ENCODE peak calls at places on chromosomes 5 and 9, in four cellular contexts. One of them, this sample, is unnamed.
A peak's percentile ranks its signal among the peaks of the same experiment; 100 is the strongest.

GRCh38 chr5:177010150-177010549 is 3.6 kb upstream of the UIMC1 start:
- DNase-seq in H1: no peak
- DNase-seq in K562: no peak
- DNase-seq in HepG2: no peak
- DNase-seq in this sample: no peak

GRCh38 chr5:17132444-17133083 is 84.9 kb upstream of the BASP1 start:
- DNase-seq in HepG2: no peak
- DNase-seq in K562: peak; percentile 45
- DNase-seq in H1: no peak
- DNase-seq in this sample: peak; percentile 37

GRCh38 chr9:13318027-13318426 is 38.5 kb upstream of the MPDZ start:
- DNase-seq in K562: no peak
- DNase-seq in HepG2: no peak
- DNase-seq in H1: no peak
- DNase-seq in this sample: no peak

GRCh38 chr5:54514269-54514668 is 3.3 kb upstream of the SNX18 start:
- DNase-seq in HepG2: peak; percentile 11
- DNase-seq in H1: no peak
- DNase-seq in K562: no peak
- DNase-seq in this sample: no peak

GRCh38 chr5:168707646-168708300 is 128.6 kb upstream of the PANK3 start:
- DNase-seq in H1: no peak
- DNase-seq in HepG2: no peak
- DNase-seq in K562: no peak
- DNase-seq in this sample: no peak

GRCh38 chr5:53642006-53642405 is 81.6 kb downstream of the NDUFS4 start:
- DNase-seq in H1: no peak
- DNase-seq in HepG2: no peak
- DNase-seq in K562: no peak
- DNase-seq in this sample: no peak

GRCh38 chr9:10612649-10613398 is at the start of gene PTPRD:
- DNase-seq in HepG2: peak; percentile 32
- DNase-seq in H1: peak; percentile 79
- DNase-seq in K562: peak; percentile 3
- DNase-seq in this sample: peak; percentile 40

GRCh38 chr9:3517377-3518048 is 8.3 kb downstream of the RFX3 start:
- DNase-seq in K562: no peak
- DNase-seq in H1: no peak
- DNase-seq in HepG2: no peak
- DNase-seq in this sample: no peak

GRCh38 chr5:65695162-65695755 is 26.6 kb downstream of the SGTB start:
- DNase-seq in K562: no peak
- DNase-seq in H1: no peak
- DNase-seq in HepG2: no peak
- DNase-seq in this sample: no peak

GRCh38 chr5:133393776-133394476 is 218.4 kb downstream of the FSTL4 start:
- DNase-seq in H1: no peak
- DNase-seq in K562: no peak
- DNase-seq in HepG2: no peak
- DNase-seq in this sample: no peak

GRCh38 chr5:111143910-111144309 is 51.8 kb downstream of the WDR36 start:
- DNase-seq in K562: no peak
- DNase-seq in HepG2: no peak
- DNase-seq in H1: no peak
- DNase-seq in this sample: no peak

GRCh38 chr5:50325237-50325832 is 115.8 kb downstream of the EMB start:
- DNase-seq in H1: no peak
- DNase-seq in HepG2: no peak
- DNase-seq in K562: peak; percentile 26
- DNase-seq in this sample: no peak

GRCh38 chr9:109449036-109449798 is 48.9 kb downstream of the PTPN3 start:
- DNase-seq in HepG2: no peak
- DNase-seq in K562: no peak
- DNase-seq in H1: no peak
- DNase-seq in this sample: no peak

GRCh38 chr5:170542691-170543275 is 39.0 kb downstream of the KCNIP1 start:
- DNase-seq in K562: no peak
- DNase-seq in H1: no peak
- DNase-seq in HepG2: no peak
- DNase-seq in this sample: no peak

GRCh38 chr9:107755267-107755666 is 265.7 kb upstream of the KLF4 start:
- DNase-seq in H1: no peak
- DNase-seq in HepG2: no peak
- DNase-seq in K562: no peak
- DNase-seq in this sample: no peak

GRCh38 chr5:135921388-135921787 is 25.7 kb upstream of the IL9 start:
- DNase-seq in K562: no peak
- DNase-seq in H1: no peak
- DNase-seq in HepG2: no peak
- DNase-seq in this sample: no peak

GRCh38 chr9:75889977-75890540 is 414 bp upstream of the PCSK5 start:
- DNase-seq in H1: no peak
- DNase-seq in HepG2: no peak
- DNase-seq in K562: no peak
- DNase-seq in this sample: peak; percentile 44

GRCh38 chr9:80197661-80198060 is 625.9 kb downstream of the TLE4 start:
- DNase-seq in H1: no peak
- DNase-seq in K562: no peak
- DNase-seq in HepG2: no peak
- DNase-seq in this sample: no peak

GRCh38 chr5:90888511-90889324 is 330.1 kb downstream of the ADGRV1 start:
- DNase-seq in H1: no peak
- DNase-seq in HepG2: peak; percentile 64
- DNase-seq in K562: no peak
- DNase-seq in this sample: peak; percentile 26

GRCh38 chr9:122325124-122325523 is 45.7 kb upstream of the PTGS1 start:
- DNase-seq in H1: no peak
- DNase-seq in HepG2: peak; percentile 79
- DNase-seq in K562: no peak
- DNase-seq in this sample: no peak

GRCh38 chr5:85814596-85814995 is 803.1 kb upstream of the COX7C start:
- DNase-seq in H1: no peak
- DNase-seq in HepG2: no peak
- DNase-seq in K562: no peak
- DNase-seq in this sample: no peak

GRCh38 chr5:133662578-133662977 is 50.2 kb upstream of the FSTL4 start:
- DNase-seq in HepG2: no peak
- DNase-seq in K562: no peak
- DNase-seq in H1: peak; percentile 27
- DNase-seq in this sample: no peak

GRCh38 chr5:127596501-127596900 is 52.4 kb upstream of the CTXN3 start:
- DNase-seq in K562: no peak
- DNase-seq in HepG2: no peak
- DNase-seq in H1: no peak
- DNase-seq in this sample: no peak

GRCh38 chr9:27340876-27341540 is 44.1 kb upstream of the EQTN start:
- DNase-seq in K562: no peak
- DNase-seq in HepG2: no peak
- DNase-seq in H1: no peak
- DNase-seq in this sample: no peak

GRCh38 chr5:174140452-174140851 is 94.9 kb downstream of the NSG2 start:
- DNase-seq in H1: no peak
- DNase-seq in HepG2: no peak
- DNase-seq in K562: no peak
- DNase-seq in this sample: no peak

GRCh38 chr5:14445581-14446290 is 135.9 kb upstream of the OTULINL start:
- DNase-seq in K562: no peak
- DNase-seq in HepG2: no peak
- DNase-seq in H1: no peak
- DNase-seq in this sample: no peak

DNA sequence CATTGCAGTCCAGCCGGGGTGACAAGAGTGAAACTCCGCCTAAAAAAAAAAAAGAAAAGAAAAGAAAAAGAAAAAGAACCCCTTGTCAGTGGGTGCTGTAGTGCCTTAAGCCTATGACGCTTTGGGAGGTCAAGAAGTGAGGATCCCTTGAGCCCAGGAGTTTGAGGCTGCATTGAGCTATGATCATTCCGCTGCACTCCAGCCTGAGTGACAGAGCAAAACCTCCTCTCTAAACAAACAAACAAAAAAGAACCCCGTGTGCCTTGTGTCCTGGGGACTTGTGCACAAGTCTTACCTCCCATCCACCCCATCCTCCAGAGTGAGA is 33.5 kb upstream of the STXBP1 start:
- DNase-seq in H1: no peak
- DNase-seq in HepG2: no peak
- DNase-seq in K562: no peak
- DNase-seq in this sample: no peak
- TF ChIP-seq PHF8 in H1: no peak
- TF ChIP-seq PHF8 in HepG2: no peak
- TF ChIP-seq PHF8 in K562: no peak
- TF ChIP-seq PHF8 in this sample: no peak

DNA sequence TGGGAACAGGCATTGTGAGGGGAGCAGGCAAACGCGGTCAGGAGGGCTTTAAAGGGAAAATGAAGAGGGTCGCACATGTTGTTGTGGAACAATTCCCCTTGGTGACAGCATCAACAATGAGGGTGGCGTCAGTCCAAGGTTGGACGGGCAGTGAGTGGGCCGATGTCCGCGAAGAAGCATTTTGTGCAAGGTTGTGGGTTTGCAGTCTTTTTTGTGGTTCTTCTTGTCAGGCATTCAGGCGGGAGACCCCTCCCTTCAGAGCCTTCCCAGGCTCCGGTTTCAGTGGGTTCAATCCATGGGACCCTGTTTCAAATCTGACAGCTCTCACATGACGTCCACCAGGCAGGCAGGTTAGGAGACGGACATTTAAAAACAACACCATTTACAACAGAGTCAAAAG is 11.1 kb upstream of the SLC6A19 start:
- DNase-seq in K562: no peak
- DNase-seq in HepG2: no peak
- DNase-seq in H1: no peak
- DNase-seq in this sample: no peak
- TF ChIP-seq PHF8 in K562: no peak
- TF ChIP-seq PHF8 in HepG2: no peak
- TF ChIP-seq PHF8 in H1: no peak
- TF ChIP-seq PHF8 in this sample: no peak

GRCh38 chr9:83622433-83622813 is 520 bp upstream of the IDNK start:
- DNase-seq in H1: no peak
- DNase-seq in K562: no peak
- DNase-seq in HepG2: no peak
- DNase-seq in this sample: no peak

GRCh38 chr9:83617299-83617698 is 5.6 kb upstream of the IDNK start:
- DNase-seq in K562: no peak
- DNase-seq in HepG2: no peak
- DNase-seq in H1: no peak
- DNase-seq in this sample: no peak

GRCh38 chr9:83623634-83623991 is 670 bp downstream of the IDNK start:
- DNase-seq in HepG2: peak; percentile 46
- DNase-seq in H1: no peak
- DNase-seq in K562: no peak
- DNase-seq in this sample: no peak

GRCh38 chr9:83622814-83623633 is at the start of gene IDNK:
- DNase-seq in HepG2: peak; percentile 67
- DNase-seq in K562: peak; percentile 81
- DNase-seq in H1: peak; percentile 78
- DNase-seq in this sample: peak; percentile 71

DNA sequence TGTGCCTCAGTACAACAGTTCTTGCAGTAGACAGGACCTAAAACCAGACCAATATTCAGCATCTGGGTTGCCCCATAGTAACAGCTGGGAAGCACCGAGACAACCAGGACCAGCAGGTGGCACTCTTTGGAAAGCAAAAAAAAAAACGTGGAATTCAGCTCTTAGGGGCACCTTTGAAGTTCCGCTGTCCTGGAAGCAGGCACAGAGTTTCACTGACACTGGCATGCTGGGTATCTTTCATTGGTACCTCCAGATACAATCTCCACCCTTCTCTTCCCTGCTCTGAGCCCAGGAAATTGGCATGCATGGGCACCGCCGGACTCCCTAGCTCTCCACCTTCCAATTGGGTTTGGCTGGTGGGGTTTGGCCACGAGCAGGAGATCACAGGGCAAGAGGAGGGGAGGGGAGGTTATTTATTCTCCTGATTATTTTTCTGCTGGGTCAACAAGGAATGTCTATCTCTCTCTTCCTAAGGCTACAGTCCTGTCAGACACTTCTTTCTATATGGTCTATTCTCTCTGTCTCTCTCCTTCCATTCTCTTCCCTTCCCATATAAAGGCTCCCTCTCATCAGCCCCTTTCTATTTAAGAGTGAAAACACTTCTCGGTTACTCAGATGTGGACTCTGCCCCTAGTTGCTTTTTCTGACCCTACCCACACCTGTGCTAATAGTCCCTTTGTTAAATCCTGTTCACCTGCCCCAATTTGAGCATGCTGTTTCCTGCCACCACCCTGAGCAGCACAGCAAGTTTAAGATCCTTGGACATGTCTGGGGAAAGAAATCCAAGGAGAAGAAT is 1.9 kb upstream of the IDNK start:
- DNase-seq in H1: peak; percentile 70
- DNase-seq in HepG2: peak; percentile 75
- DNase-seq in K562: peak; percentile 15
- DNase-seq in this sample: peak; percentile 63
- TF ChIP-seq PHF8 in H1: no peak
- TF ChIP-seq PHF8 in HepG2: no peak
- TF ChIP-seq PHF8 in K562: no peak
- TF ChIP-seq PHF8 in this sample: no peak

GRCh38 chr5:37876245-37876644 is 36.4 kb upstream of the GDNF start:
- DNase-seq in K562: no peak
- DNase-seq in HepG2: no peak
- DNase-seq in H1: no peak
- DNase-seq in this sample: no peak

GRCh38 chr5:37873988-37874387 is 34.1 kb upstream of the GDNF start:
- DNase-seq in H1: no peak
- DNase-seq in K562: no peak
- DNase-seq in HepG2: no peak
- DNase-seq in this sample: no peak

GRCh38 chr5:37871023-37871815 is 31.4 kb upstream of the GDNF start:
- DNase-seq in H1: no peak
- DNase-seq in K562: no peak
- DNase-seq in HepG2: no peak
- DNase-seq in this sample: no peak

GRCh38 chr5:37876926-37877325 is 37.1 kb upstream of the GDNF start:
- DNase-seq in H1: no peak
- DNase-seq in K562: no peak
- DNase-seq in HepG2: no peak
- DNase-seq in this sample: no peak

DNA sequence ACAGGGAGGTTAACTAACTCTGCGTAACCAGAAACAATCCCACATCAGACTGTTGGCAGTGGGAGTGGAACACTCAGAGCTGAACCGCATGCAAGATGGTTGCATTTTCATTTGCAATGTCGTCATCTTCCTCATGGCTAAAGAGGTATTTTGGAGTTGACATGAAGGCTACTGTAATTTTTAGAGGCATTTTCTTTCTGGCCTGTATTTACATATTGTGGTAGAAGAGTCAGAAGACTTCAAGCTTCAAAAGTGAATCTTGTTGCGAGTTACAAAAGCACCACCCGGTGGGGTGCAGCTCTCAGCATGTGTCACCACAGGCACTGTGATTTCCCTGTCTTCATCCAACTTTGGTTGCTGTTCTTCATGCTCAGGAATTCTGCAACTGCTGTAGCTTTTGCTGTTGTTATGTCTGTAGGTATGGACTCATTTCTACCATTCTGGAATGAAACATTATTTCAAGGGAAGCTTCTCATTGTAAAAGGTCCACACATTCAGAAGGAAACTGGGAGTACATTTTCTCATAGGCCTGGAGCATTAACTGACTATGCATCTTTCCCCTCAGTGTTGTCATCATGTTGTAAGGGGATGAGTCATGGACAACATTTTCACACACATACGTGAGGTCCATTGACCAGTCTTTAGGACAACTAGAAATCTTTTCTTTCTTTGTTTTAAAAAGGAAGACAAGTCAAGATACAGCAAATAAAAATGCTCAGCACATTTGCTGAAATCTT is 35.4 kb upstream of the GDNF start:
- DNase-seq in K562: no peak
- DNase-seq in HepG2: no peak
- DNase-seq in H1: no peak
- DNase-seq in this sample: no peak
- TF ChIP-seq PHF8 in K562: no peak
- TF ChIP-seq PHF8 in HepG2: no peak
- TF ChIP-seq PHF8 in H1: no peak
- TF ChIP-seq PHF8 in this sample: no peak